ENCODE peak calls at places on chromosome 13, in ten cellular contexts. One of them, this sample, is unnamed.

GRCh38 chr13:113882266-113882627 is 18.4 kb upstream of the GAS6 start:
- DNase-seq in uterus: peak; percentile 74
- DNase-seq in breast epithelium: no peak
- DNase-seq in GM12878: no peak
- DNase-seq in IMR-90: no peak
- DNase-seq in lower leg skin: peak; percentile 33
- DNase-seq in transverse colon: no peak
- DNase-seq in stomach: peak; percentile 43
- DNase-seq in prostate gland: no peak
- DNase-seq in heart left ventricle: peak; percentile 81
- DNase-seq in this sample: no peak

GRCh38 chr13:90233933-90234672 is 1113.4 kb upstream of the MIR17HG start:
- DNase-seq in uterus: no peak
- DNase-seq in breast epithelium: no peak
- DNase-seq in GM12878: no peak
- DNase-seq in IMR-90: no peak
- DNase-seq in lower leg skin: no peak
- DNase-seq in transverse colon: no peak
- DNase-seq in stomach: no peak
- DNase-seq in prostate gland: no peak
- DNase-seq in heart left ventricle: no peak
- DNase-seq in this sample: no peak

GRCh38 chr13:91721413-91721812 is 323.0 kb downstream of the GPC5 start:
- DNase-seq in uterus: no peak
- DNase-seq in breast epithelium: no peak
- DNase-seq in GM12878: peak; percentile 3
- DNase-seq in IMR-90: no peak
- DNase-seq in lower leg skin: no peak
- DNase-seq in transverse colon: no peak
- DNase-seq in stomach: no peak
- DNase-seq in prostate gland: no peak
- DNase-seq in heart left ventricle: no peak
- DNase-seq in this sample: no peak

GRCh38 chr13:45121421-45121820 is 1.1 kb downstream of the GTF2F2 start:
- DNase-seq in uterus: no peak
- DNase-seq in breast epithelium: no peak
- DNase-seq in GM12878: no peak
- DNase-seq in IMR-90: peak; percentile 53
- DNase-seq in lower leg skin: no peak
- DNase-seq in transverse colon: no peak
- DNase-seq in stomach: no peak
- DNase-seq in prostate gland: no peak
- DNase-seq in heart left ventricle: no peak
- DNase-seq in this sample: no peak

GRCh38 chr13:110108348-110109139 is 198.4 kb downstream of the COL4A1 start:
- DNase-seq in uterus: peak; percentile 80
- DNase-seq in breast epithelium: peak; percentile 74
- DNase-seq in GM12878: no peak
- DNase-seq in IMR-90: peak; percentile 88
- DNase-seq in lower leg skin: peak; percentile 57
- DNase-seq in transverse colon: peak; percentile 59
- DNase-seq in stomach: peak; percentile 76
- DNase-seq in prostate gland: peak; percentile 74
- DNase-seq in heart left ventricle: peak; percentile 81
- DNase-seq in this sample: peak; percentile 99

GRCh38 chr13:20669162-20669561 is 34.3 kb upstream of the IL17D start:
- DNase-seq in uterus: no peak
- DNase-seq in breast epithelium: no peak
- DNase-seq in GM12878: peak; percentile 1
- DNase-seq in IMR-90: no peak
- DNase-seq in lower leg skin: no peak
- DNase-seq in transverse colon: no peak
- DNase-seq in stomach: no peak
- DNase-seq in prostate gland: no peak
- DNase-seq in heart left ventricle: no peak
- DNase-seq in this sample: no peak

GRCh38 chr13:39051157-39051556 is 12.9 kb downstream of the NHLRC3 start:
- DNase-seq in uterus: no peak
- DNase-seq in breast epithelium: no peak
- DNase-seq in GM12878: no peak
- DNase-seq in IMR-90: peak; percentile 50
- DNase-seq in lower leg skin: no peak
- DNase-seq in transverse colon: no peak
- DNase-seq in stomach: no peak
- DNase-seq in prostate gland: no peak
- DNase-seq in heart left ventricle: no peak
- DNase-seq in this sample: no peak

GRCh38 chr13:81142306-81142999 is 801.5 kb upstream of the SPRY2 start:
- DNase-seq in uterus: no peak
- DNase-seq in breast epithelium: no peak
- DNase-seq in GM12878: no peak
- DNase-seq in IMR-90: no peak
- DNase-seq in lower leg skin: no peak
- DNase-seq in transverse colon: no peak
- DNase-seq in stomach: no peak
- DNase-seq in prostate gland: peak; percentile 62
- DNase-seq in heart left ventricle: no peak
- DNase-seq in this sample: no peak

GRCh38 chr13:55403887-55404487 is 1736.7 kb upstream of the PRR20A start:
- DNase-seq in uterus: no peak
- DNase-seq in breast epithelium: no peak
- DNase-seq in GM12878: no peak
- DNase-seq in IMR-90: no peak
- DNase-seq in lower leg skin: no peak
- DNase-seq in transverse colon: no peak
- DNase-seq in stomach: no peak
- DNase-seq in prostate gland: no peak
- DNase-seq in heart left ventricle: no peak
- DNase-seq in this sample: no peak

GRCh38 chr13:64551755-64552154 is 2678.4 kb downstream of the PCDH9 start:
- DNase-seq in uterus: no peak
- DNase-seq in breast epithelium: no peak
- DNase-seq in GM12878: no peak
- DNase-seq in IMR-90: peak; percentile 62
- DNase-seq in lower leg skin: no peak
- DNase-seq in transverse colon: no peak
- DNase-seq in stomach: no peak
- DNase-seq in prostate gland: no peak
- DNase-seq in heart left ventricle: no peak
- DNase-seq in this sample: no peak

GRCh38 chr13:41182231-41182630 is 12.1 kb downstream of the KBTBD7 start:
- DNase-seq in uterus: no peak
- DNase-seq in breast epithelium: no peak
- DNase-seq in GM12878: no peak
- DNase-seq in IMR-90: no peak
- DNase-seq in lower leg skin: no peak
- DNase-seq in transverse colon: no peak
- DNase-seq in stomach: no peak
- DNase-seq in prostate gland: no peak
- DNase-seq in heart left ventricle: no peak
- DNase-seq in this sample: no peak

GRCh38 chr13:76600086-76600485 is 286.1 kb downstream of the KCTD12 start:
- DNase-seq in uterus: no peak
- DNase-seq in breast epithelium: no peak
- DNase-seq in GM12878: no peak
- DNase-seq in IMR-90: no peak
- DNase-seq in lower leg skin: no peak
- DNase-seq in transverse colon: no peak
- DNase-seq in stomach: no peak
- DNase-seq in prostate gland: no peak
- DNase-seq in heart left ventricle: no peak
- DNase-seq in this sample: no peak

DNA sequence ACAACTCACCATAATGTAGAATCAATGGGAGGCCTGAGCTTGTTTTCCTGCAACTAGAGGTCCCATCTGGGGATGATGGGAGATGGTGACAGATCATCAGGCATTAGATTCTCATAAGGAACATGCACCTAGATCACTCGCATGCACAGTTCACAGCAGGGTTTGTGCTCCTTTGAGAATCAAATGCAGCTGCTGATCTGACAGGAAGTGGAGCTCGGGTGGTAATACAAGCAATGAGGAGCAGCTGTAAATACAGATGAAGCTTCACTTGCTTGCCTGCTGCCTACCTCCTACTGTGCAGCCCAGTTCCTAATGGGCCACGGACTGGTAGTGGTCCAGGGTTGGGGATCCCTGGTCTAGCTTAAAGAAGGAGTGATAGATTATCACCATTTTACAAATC is 33.0 kb downstream of the KPNA3 start:
- DNase-seq in uterus: no peak
- DNase-seq in breast epithelium: no peak
- DNase-seq in GM12878: no peak
- DNase-seq in IMR-90: no peak
- DNase-seq in lower leg skin: no peak
- DNase-seq in transverse colon: no peak
- DNase-seq in stomach: no peak
- DNase-seq in prostate gland: no peak
- DNase-seq in heart left ventricle: no peak
- DNase-seq in this sample: no peak
- TF ChIP-seq POLR2A in uterus: no peak
- TF ChIP-seq POLR2A in breast epithelium: no peak
- TF ChIP-seq POLR2A in GM12878: no peak
- TF ChIP-seq POLR2A in IMR-90: no peak
- TF ChIP-seq POLR2A in lower leg skin: no peak
- TF ChIP-seq POLR2A in transverse colon: no peak
- TF ChIP-seq POLR2A in stomach: no peak
- TF ChIP-seq POLR2A in prostate gland: no peak
- TF ChIP-seq POLR2A in heart left ventricle: no peak
- TF ChIP-seq POLR2A in this sample: no peak

DNA sequence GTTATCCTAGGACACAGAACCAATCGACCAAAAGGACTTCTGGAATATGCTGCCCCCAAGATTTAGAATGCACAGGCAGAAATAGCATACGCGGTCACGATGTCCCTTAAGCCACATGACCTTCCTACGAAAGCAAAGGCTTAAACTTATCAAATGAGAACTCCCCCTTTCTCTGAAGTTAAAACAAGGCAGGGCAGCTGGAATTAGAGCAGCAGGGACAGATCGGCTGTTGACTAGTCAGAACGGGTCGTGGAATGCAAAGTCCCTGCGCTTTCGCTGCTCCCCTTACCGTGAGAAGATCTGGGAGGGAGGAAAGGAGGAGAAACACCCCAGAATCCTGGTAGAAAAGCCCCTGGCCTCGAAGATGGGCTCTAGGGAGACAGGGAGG is 799 bp upstream of the USPL1 start:
- DNase-seq in uterus: peak; percentile 77
- DNase-seq in breast epithelium: peak; percentile 77
- DNase-seq in GM12878: peak; percentile 61
- DNase-seq in IMR-90: peak; percentile 89
- DNase-seq in lower leg skin: peak; percentile 84
- DNase-seq in transverse colon: peak; percentile 71
- DNase-seq in stomach: peak; percentile 65
- DNase-seq in prostate gland: peak; percentile 77
- DNase-seq in heart left ventricle: peak; percentile 83
- DNase-seq in this sample: peak; percentile 7
- TF ChIP-seq POLR2A in uterus: peak; percentile 92
- TF ChIP-seq POLR2A in breast epithelium: no peak
- TF ChIP-seq POLR2A in GM12878: peak; percentile 19
- TF ChIP-seq POLR2A in IMR-90: peak; percentile 94
- TF ChIP-seq POLR2A in lower leg skin: no peak
- TF ChIP-seq POLR2A in transverse colon: no peak
- TF ChIP-seq POLR2A in stomach: no peak
- TF ChIP-seq POLR2A in prostate gland: peak; percentile 87
- TF ChIP-seq POLR2A in heart left ventricle: no peak
- TF ChIP-seq POLR2A in this sample: peak; percentile 57

DNA sequence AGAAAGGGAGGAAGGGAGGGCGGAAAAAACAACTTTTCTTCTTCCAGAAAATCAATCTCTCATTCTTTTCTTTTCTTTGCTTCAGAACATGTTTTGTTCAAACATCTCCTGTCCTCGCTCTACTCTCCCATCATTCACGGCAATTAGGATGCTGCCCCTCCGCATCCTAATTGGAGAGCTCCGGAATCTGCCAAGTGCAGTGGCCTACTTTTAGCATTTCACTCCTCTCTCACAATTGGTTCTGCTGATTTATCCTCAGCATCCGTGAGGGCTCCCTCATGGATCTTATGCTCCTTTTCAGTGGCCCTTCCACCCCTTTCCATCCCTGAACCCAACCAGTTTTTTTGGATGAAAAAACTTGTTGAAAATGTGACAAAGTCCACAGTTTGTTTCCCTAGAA is 22.4 kb downstream of the AMER2 start:
- DNase-seq in uterus: no peak
- DNase-seq in breast epithelium: no peak
- DNase-seq in GM12878: no peak
- DNase-seq in IMR-90: no peak
- DNase-seq in lower leg skin: no peak
- DNase-seq in transverse colon: no peak
- DNase-seq in stomach: no peak
- DNase-seq in prostate gland: no peak
- DNase-seq in heart left ventricle: no peak
- DNase-seq in this sample: no peak
- TF ChIP-seq POLR2A in uterus: no peak
- TF ChIP-seq POLR2A in breast epithelium: no peak
- TF ChIP-seq POLR2A in GM12878: no peak
- TF ChIP-seq POLR2A in IMR-90: no peak
- TF ChIP-seq POLR2A in lower leg skin: no peak
- TF ChIP-seq POLR2A in transverse colon: no peak
- TF ChIP-seq POLR2A in stomach: no peak
- TF ChIP-seq POLR2A in prostate gland: no peak
- TF ChIP-seq POLR2A in heart left ventricle: no peak
- TF ChIP-seq POLR2A in this sample: no peak

GRCh38 chr13:112870737-112871287 is 98.2 kb upstream of the MCF2L start:
- DNase-seq in uterus: no peak
- DNase-seq in breast epithelium: no peak
- DNase-seq in GM12878: no peak
- DNase-seq in IMR-90: no peak
- DNase-seq in lower leg skin: no peak
- DNase-seq in transverse colon: no peak
- DNase-seq in stomach: no peak
- DNase-seq in prostate gland: no peak
- DNase-seq in heart left ventricle: no peak
- DNase-seq in this sample: no peak

GRCh38 chr13:112869202-112870061 is 99.6 kb upstream of the MCF2L start:
- DNase-seq in uterus: no peak
- DNase-seq in breast epithelium: no peak
- DNase-seq in GM12878: no peak
- DNase-seq in IMR-90: peak; percentile 33
- DNase-seq in lower leg skin: no peak
- DNase-seq in transverse colon: no peak
- DNase-seq in stomach: no peak
- DNase-seq in prostate gland: no peak
- DNase-seq in heart left ventricle: no peak
- DNase-seq in this sample: no peak

GRCh38 chr13:112871742-112872141 is 97.3 kb upstream of the MCF2L start:
- DNase-seq in uterus: no peak
- DNase-seq in breast epithelium: no peak
- DNase-seq in GM12878: no peak
- DNase-seq in IMR-90: no peak
- DNase-seq in lower leg skin: no peak
- DNase-seq in transverse colon: no peak
- DNase-seq in stomach: no peak
- DNase-seq in prostate gland: no peak
- DNase-seq in heart left ventricle: no peak
- DNase-seq in this sample: no peak

GRCh38 chr13:112868308-112868707 is 100.7 kb upstream of the MCF2L start:
- DNase-seq in uterus: no peak
- DNase-seq in breast epithelium: no peak
- DNase-seq in GM12878: no peak
- DNase-seq in IMR-90: no peak
- DNase-seq in lower leg skin: no peak
- DNase-seq in transverse colon: no peak
- DNase-seq in stomach: no peak
- DNase-seq in prostate gland: no peak
- DNase-seq in heart left ventricle: no peak
- DNase-seq in this sample: no peak

GRCh38 chr13:112870062-112870352 is 99.0 kb upstream of the MCF2L start:
- DNase-seq in uterus: no peak
- DNase-seq in breast epithelium: no peak
- DNase-seq in GM12878: no peak
- DNase-seq in IMR-90: no peak
- DNase-seq in lower leg skin: no peak
- DNase-seq in transverse colon: no peak
- DNase-seq in stomach: no peak
- DNase-seq in prostate gland: no peak
- DNase-seq in heart left ventricle: no peak
- DNase-seq in this sample: no peak
- TF ChIP-seq POLR2A in uterus: no peak
- TF ChIP-seq POLR2A in breast epithelium: no peak
- TF ChIP-seq POLR2A in GM12878: no peak
- TF ChIP-seq POLR2A in IMR-90: no peak
- TF ChIP-seq POLR2A in lower leg skin: no peak
- TF ChIP-seq POLR2A in transverse colon: no peak
- TF ChIP-seq POLR2A in stomach: no peak
- TF ChIP-seq POLR2A in prostate gland: no peak
- TF ChIP-seq POLR2A in heart left ventricle: no peak
- TF ChIP-seq POLR2A in this sample: no peak

This sample was measured in H54.